ENCODE peak calls at places on chromosomes 11 and 22, in nine cellular contexts. V is GM10248; K is CD4-positive, CD25-positive, alpha-beta regulatory T cell; L is left colon; M is cardiac muscle cell; X is HTR-8/SVneo; B is NCI-H460; C is AG09309; G is NCI-H2029. T is an unnamed sample.

GRCh38 chr11:91823252-91823830 is 401.3 kb upstream of the FAT3 start:
- DNase-seq in B (no peak), L (no peak), M (no peak), X (no peak), C (no peak), V (no peak), K (no peak), G (no peak), T (no peak)

GRCh38 chr11:46450846-46451470 is 59.4 kb upstream of the CHRM4 start:
- DNase-seq in K (no peak), X (no peak), M (peak), L (no peak), C (no peak), B (no peak), G (no peak), V (no peak), T (no peak)

GRCh38 chr11:12429155-12429554 is 51.8 kb downstream of the PARVA start:
- DNase-seq in V (no peak), X (no peak), M (no peak), G (no peak), B (no peak), K (no peak), L (peak), C (no peak), T (no peak)

GRCh38 chr11:72583177-72583553 is 91.1 kb downstream of the PDE2A start:
- DNase-seq in K (no peak), V (no peak), C (no peak), L (no peak), X (no peak), G (no peak), M (no peak), B (no peak), T (no peak)

GRCh38 chr11:34051349-34052035 is at the start of gene CAPRIN1:
- DNase-seq in M (peak), C (no peak), K (peak), G (peak), B (peak), X (peak), L (peak), V (peak), T (peak)

GRCh38 chr11:129639300-129639699 is 176.3 kb upstream of the TMEM45B start:
- DNase-seq in V (no peak), B (peak), L (no peak), C (peak), X (peak), M (peak), G (peak), K (no peak), T (no peak)

GRCh38 chr11:86162257-86162656 is 82.3 kb upstream of the EED start:
- DNase-seq in C (peak), V (no peak), B (no peak), L (peak), G (no peak), K (no peak), X (no peak), M (peak), T (no peak)

GRCh38 chr11:101323997-101324396 is 194.4 kb upstream of the PGR start:
- DNase-seq in L (no peak), X (no peak), V (no peak), B (no peak), M (peak), C (no peak), G (no peak), K (no peak), T (peak)

GRCh38 chr11:46321757-46322156 is 25.5 kb upstream of the DGKZ start:
- DNase-seq in K (no peak), G (no peak), X (no peak), L (no peak), B (no peak), C (no peak), M (peak), V (no peak), T (no peak)

GRCh38 chr11:65021509-65021908 is 5.7 kb upstream of the SNX15 start:
- DNase-seq in G (no peak), B (no peak), K (no peak), L (no peak), C (no peak), V (no peak), M (no peak), X (no peak), T (no peak)

GRCh38 chr11:91763331-91763730 is 461.3 kb upstream of the FAT3 start:
- DNase-seq in G (no peak), V (no peak), B (no peak), K (no peak), M (no peak), L (no peak), X (no peak), C (no peak), T (no peak)

GRCh38 chr11:26319906-26320305 is 12.0 kb upstream of the ANO3 start:
- DNase-seq in L (no peak), M (peak), G (no peak), C (no peak), X (no peak), V (no peak), B (no peak), K (no peak), T (peak)

GRCh38 chr11:44304091-44305084 is 5.6 kb downstream of the ALX4 start:
- DNase-seq in L (no peak), G (no peak), V (no peak), C (no peak), M (no peak), K (no peak), B (no peak), X (no peak), T (peak)

GRCh38 chr11:12008790-12009616 is 577 bp upstream of the DKK3 start:
- DNase-seq in B (no peak), X (peak), K (no peak), C (no peak), M (peak), L (peak), V (no peak), G (no peak), T (peak)

GRCh38 chr11:20808328-20808727 is 138.9 kb downstream of the NELL1 start:
- DNase-seq in G (no peak), B (no peak), M (no peak), K (no peak), V (no peak), L (no peak), C (no peak), X (no peak), T (peak)

GRCh38 chr11:67320011-67320410 is 16.7 kb downstream of the SSH3 start:
- DNase-seq in L (no peak), K (no peak), V (no peak), G (no peak), B (no peak), C (no peak), M (no peak), X (no peak), T (no peak)

GRCh38 chr22:48740731-48741405 is 1086.8 kb downstream of the BRD1 start:
- DNase-seq in L (no peak), V (no peak), C (no peak), M (no peak), B (no peak), K (no peak), G (no peak), X (no peak), T (no peak)

GRCh38 chr11:115707180-115707905 is 203.1 kb upstream of the CADM1 start:
- DNase-seq in X (no peak), G (no peak), V (no peak), L (no peak), C (no peak), M (no peak), B (no peak), K (no peak), T (no peak)

GRCh38 chr22:40302149-40302548 is 44.2 kb upstream of the ADSL start:
- DNase-seq in C (no peak), M (no peak), L (no peak), G (no peak), X (no peak), V (no peak), K (no peak), B (no peak), T (no peak)

GRCh38 chr22:17883356-17883755 is 109.1 kb upstream of the BID start:
- DNase-seq in L (no peak), V (no peak), X (no peak), K (no peak), C (no peak), M (no peak), G (no peak), B (no peak), T (no peak)

GRCh38 chr11:131978351-131978750 is 607.9 kb downstream of the NTM start:
- DNase-seq in K (no peak), C (no peak), L (no peak), X (no peak), B (no peak), V (no peak), G (no peak), M (no peak), T (peak)

GRCh38 chr11:59473015-59473414 is at the start of gene OR4D10:
- DNase-seq in B (no peak), M (no peak), C (no peak), G (no peak), V (no peak), K (no peak), X (no peak), L (no peak), T (no peak)

GRCh38 chr22:40844951-40845350 is 11.5 kb downstream of the ST13 start:
- DNase-seq in K (no peak), V (no peak), M (no peak), G (no peak), X (no peak), L (no peak), B (no peak), C (no peak), T (no peak)

GRCh38 chr11:10646956-10647355 is 46.6 kb downstream of the IRAG1 start:
- DNase-seq in B (no peak), K (no peak), V (no peak), C (no peak), X (no peak), M (no peak), L (no peak), G (peak), T (no peak)

GRCh38 chr11:94771390-94771789 is 3.2 kb downstream of the AMOTL1 start:
- DNase-seq in M (no peak), X (no peak), G (no peak), V (no peak), L (no peak), B (no peak), K (no peak), C (no peak), T (no peak)

GRCh38 chr11:15204766-15205165 is 90.0 kb downstream of the INSC start:
- DNase-seq in K (no peak), C (no peak), V (no peak), M (no peak), L (no peak), X (no peak), G (no peak), B (no peak), T (no peak)

GRCh38 chr11:102615077-102615893 is 9.8 kb downstream of the MMP20 start:
- DNase-seq in C (no peak), B (peak), V (no peak), K (no peak), L (no peak), M (no peak), G (no peak), X (peak), T (peak)

GRCh38 chr11:87083029-87083428 is 45.3 kb downstream of the TMEM135 start:
- DNase-seq in K (no peak), V (no peak), L (no peak), X (no peak), C (no peak), B (no peak), M (no peak), G (no peak), T (peak)

GRCh38 chr11:3995307-3995706 is 99.3 kb upstream of the RRM1 start:
- DNase-seq in V (no peak), G (no peak), M (no peak), L (no peak), X (no peak), B (no peak), K (no peak), C (no peak), T (no peak)

GRCh38 chr11:128323381-128323780 is 264.0 kb downstream of the ETS1 start:
- DNase-seq in K (peak), M (peak), B (no peak), L (no peak), G (no peak), X (no peak), V (peak), C (no peak), T (peak)

GRCh38 chr11:57288771-57289579 is 35.8 kb downstream of the TNKS1BP1 start:
- DNase-seq in G (peak), B (no peak), M (peak), C (peak), L (peak), K (no peak), X (no peak), V (no peak), T (peak)

GRCh38 chr11:97610854-97611253 is 1221.0 kb downstream of the JRKL start:
- DNase-seq in V (no peak), C (no peak), K (no peak), B (no peak), G (no peak), X (no peak), L (no peak), M (no peak), T (peak)

GRCh38 chr22:38700789-38701628 is at the start of gene JOSD1:
- DNase-seq in C (peak), L (peak), G (peak), M (peak), V (peak), B (peak), X (peak), K (peak), T (peak)

GRCh38 chr11:8219257-8220021 is 44.2 kb downstream of the LMO1 start:
- DNase-seq in C (no peak), L (peak), G (peak), V (peak), B (peak), M (peak), K (no peak), X (peak), T (peak)

T was measured in GM23338.